ENCODE peak calls at places on chromosomes 5 and 9, in six cellular contexts. Q, L, V, Z, M and T are unnamed samples.

GRCh38 chr5:123182072-123182471 is 93.0 kb downstream of the PRDM6 start:
- DNase-seq in Q (no peak), L (no peak), V (no peak), Z (no peak), M (no peak), T (no peak)

GRCh38 chr9:78985084-78985738 is 586.6 kb upstream of the TLE4 start:
- DNase-seq in Q (no peak), L (no peak), V (no peak), Z (peak), M (peak), T (no peak)

GRCh38 chr5:74122979-74123575 is 497.1 kb downstream of the ARHGEF28 start:
- DNase-seq in Q (no peak), L (no peak), V (no peak), Z (peak), M (no peak), T (no peak)

GRCh38 chr5:127589309-127590036 is 59.4 kb upstream of the CTXN3 start:
- DNase-seq in Q (no peak), L (no peak), V (no peak), Z (no peak), M (no peak), T (no peak)

GRCh38 chr5:172420215-172420934 is 34.0 kb downstream of the SH3PXD2B start:
- DNase-seq in Q (no peak), L (peak), V (peak), Z (peak), M (peak), T (no peak)

GRCh38 chr5:6576861-6577501 is 55.9 kb downstream of the NSUN2 start:
- DNase-seq in Q (peak), L (peak), V (peak), Z (peak), M (peak), T (peak)

GRCh38 chr9:122219856-122220672 is 8.7 kb downstream of the LHX6 start:
- DNase-seq in Q (no peak), L (no peak), V (no peak), Z (no peak), M (no peak), T (peak)

GRCh38 chr5:153565822-153566221 is 75.4 kb downstream of the GRIA1 start:
- DNase-seq in Q (no peak), L (no peak), V (no peak), Z (peak), M (no peak), T (no peak)

GRCh38 chr5:34487202-34487879 is 168.8 kb upstream of the RAI14 start:
- DNase-seq in Q (no peak), L (no peak), V (no peak), Z (peak), M (peak), T (no peak)

GRCh38 chr9:114028646-114029045 is 49.5 kb downstream of the AMBP start:
- DNase-seq in Q (no peak), L (no peak), V (no peak), Z (no peak), M (no peak), T (no peak)

GRCh38 chr9:38133595-38133994 is 64.6 kb upstream of the SHB start:
- DNase-seq in Q (no peak), L (no peak), V (no peak), Z (no peak), M (no peak), T (no peak)
- TF ChIP-seq CTCF in Q (no peak), L (no peak), V (no peak), Z (no peak), M (no peak), T (no peak)

GRCh38 chr9:77211561-77211960 is 34.2 kb downstream of the VPS13A start:
- DNase-seq in Q (no peak), L (no peak), V (no peak), Z (no peak), M (no peak), T (no peak)

GRCh38 chr9:77212801-77213200 is 35.5 kb downstream of the VPS13A start:
- DNase-seq in Q (no peak), L (no peak), V (no peak), Z (no peak), M (no peak), T (no peak)

GRCh38 chr9:77221431-77221830 is 44.1 kb downstream of the VPS13A start:
- DNase-seq in Q (no peak), L (no peak), V (no peak), Z (no peak), M (peak), T (no peak)

GRCh38 chr9:77218612-77219011 is 41.3 kb downstream of the VPS13A start:
- DNase-seq in Q (no peak), L (no peak), V (no peak), Z (peak), M (peak), T (no peak)

DNA sequence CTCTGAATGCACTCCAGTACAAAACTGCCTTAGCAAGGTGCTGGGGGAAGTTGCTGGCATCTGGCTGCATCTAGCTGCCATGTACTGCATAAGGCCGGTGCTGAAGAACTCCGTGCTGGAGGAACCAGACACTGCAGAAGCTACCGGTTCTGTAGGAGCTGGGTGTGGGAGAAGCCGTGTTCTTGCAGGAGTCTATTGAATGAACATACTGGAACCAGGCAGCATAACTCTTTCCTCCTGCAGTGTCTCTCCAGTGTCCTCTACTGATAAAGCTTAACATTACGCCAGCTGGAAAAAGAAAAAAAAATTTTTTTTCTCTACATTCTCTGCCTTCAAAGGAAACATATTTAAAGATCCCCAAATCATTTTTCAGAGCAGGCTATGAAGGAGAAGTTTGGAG is 38.5 kb downstream of the VPS13A start:
- DNase-seq in Q (no peak), L (no peak), V (no peak), Z (no peak), M (no peak), T (no peak)
- TF ChIP-seq CTCF in Q (peak), L (no peak), V (peak), Z (peak), M (peak), T (no peak)

DNA sequence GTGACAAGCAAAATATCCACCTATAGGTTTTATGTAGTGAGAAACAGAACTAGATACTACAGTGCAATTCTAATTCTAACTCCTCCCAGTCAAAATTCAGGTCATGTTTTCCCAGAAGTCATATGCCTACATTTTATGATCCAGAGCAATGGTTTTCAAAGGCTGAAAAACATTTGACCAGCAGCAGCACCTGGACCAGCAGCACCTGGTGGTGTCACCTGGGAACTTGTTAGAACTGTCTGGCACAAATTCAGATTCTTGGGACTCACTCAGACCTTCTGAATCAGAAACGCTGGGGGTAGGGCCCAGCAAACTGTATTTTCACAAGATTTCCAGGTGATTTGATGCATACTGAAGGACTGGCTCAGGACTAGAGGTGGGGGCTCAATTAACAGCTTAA is 367.7 kb upstream of the RFX3 start:
- DNase-seq in Q (no peak), L (no peak), V (no peak), Z (peak), M (no peak), T (no peak)
- TF ChIP-seq CTCF in Q (no peak), L (no peak), V (no peak), Z (peak), M (no peak), T (no peak)

GRCh38 chr5:36180556-36181350 is 28.8 kb downstream of the SKP2 start:
- DNase-seq in Q (no peak), L (no peak), V (no peak), Z (no peak), M (no peak), T (no peak)

GRCh38 chr5:36177154-36177553 is 25.2 kb downstream of the SKP2 start:
- DNase-seq in Q (peak), L (peak), V (no peak), Z (no peak), M (no peak), T (peak)

GRCh38 chr5:36175043-36175442 is 23.1 kb downstream of the SKP2 start:
- DNase-seq in Q (no peak), L (no peak), V (no peak), Z (no peak), M (no peak), T (no peak)

GRCh38 chr5:36179950-36180349 is 28.0 kb downstream of the SKP2 start:
- DNase-seq in Q (no peak), L (no peak), V (no peak), Z (no peak), M (no peak), T (no peak)

DNA sequence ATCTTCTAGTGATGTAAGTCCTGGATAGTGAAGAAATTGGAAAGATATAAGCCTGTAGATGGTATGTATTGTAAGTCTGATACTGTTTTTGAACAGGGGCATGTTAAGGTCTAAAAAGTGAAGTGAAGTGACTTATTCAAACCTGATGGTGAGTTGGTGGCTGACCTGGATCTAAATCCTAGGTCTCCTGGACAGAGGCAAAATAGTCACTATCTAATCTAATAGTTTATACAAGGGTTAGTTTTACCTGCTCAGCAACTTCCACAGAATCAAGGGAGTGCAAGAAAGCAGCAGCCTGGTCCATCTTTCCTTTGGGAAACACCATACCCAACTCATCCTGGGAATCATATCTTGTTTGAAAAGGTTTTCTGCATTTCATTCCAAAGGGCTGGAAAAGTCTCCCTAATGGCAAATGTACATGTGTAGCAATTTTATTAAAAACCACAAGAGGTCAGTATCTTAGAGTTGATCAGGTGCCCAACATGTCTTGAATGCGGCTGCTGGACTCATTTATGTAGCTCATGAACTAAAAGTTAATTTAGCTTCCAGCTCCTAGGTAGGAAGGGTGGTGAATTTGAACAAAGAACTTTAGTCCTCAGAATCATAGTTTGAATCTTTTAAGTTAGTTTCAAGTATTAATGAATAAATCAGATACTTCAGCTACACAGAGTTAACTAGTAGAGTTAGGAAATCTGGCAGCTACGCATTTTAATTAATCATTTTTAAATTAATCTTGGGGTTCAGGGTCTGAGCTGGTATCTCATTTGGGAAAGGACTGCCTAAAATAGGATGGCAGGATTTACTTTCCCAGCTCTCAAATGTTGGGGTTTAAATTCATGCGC is 26.0 kb downstream of the SKP2 start:
- DNase-seq in Q (no peak), L (peak), V (peak), Z (peak), M (peak), T (peak)
- TF ChIP-seq CTCF in Q (peak), L (peak), V (peak), Z (peak), M (peak), T (peak)

DNA sequence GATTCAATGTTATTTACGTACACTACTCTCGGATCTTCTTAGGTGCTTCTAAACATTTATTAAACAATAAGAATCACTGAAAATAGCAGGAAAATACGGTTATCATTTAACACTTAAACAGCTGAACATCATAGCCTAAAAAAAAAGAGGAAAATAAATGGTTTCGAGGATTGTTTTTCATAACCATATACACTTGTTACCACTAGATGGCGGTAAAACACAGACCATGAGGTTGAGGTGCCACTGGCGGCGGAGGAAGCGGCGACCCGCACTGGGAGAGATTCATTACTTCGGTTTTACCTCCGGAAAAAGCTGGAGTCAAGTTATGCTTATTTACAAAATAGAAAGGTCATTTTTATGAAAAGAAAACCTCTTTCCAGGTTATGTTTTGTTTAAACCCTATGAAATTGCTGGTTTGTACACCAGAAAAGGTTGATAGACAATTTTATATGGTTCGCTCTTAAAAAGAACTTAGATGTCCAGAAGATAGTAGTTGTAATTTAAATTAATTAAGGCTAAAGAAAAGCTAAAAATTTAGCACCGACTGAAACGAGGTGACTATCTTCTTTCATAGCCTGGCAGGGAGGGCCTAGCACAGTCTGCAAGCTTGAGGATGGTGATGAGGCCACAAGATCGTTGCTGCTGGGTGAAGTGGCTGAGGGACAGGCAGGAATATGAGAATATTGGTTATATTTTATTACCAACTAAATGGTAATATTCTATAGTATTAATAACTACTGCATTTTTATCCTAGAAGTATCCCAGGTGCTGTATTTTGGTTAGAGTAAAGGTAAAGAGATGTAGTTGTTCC is 605.7 kb downstream of the RAB3C start:
- DNase-seq in Q (no peak), L (peak), V (peak), Z (peak), M (no peak), T (peak)
- TF ChIP-seq CTCF in Q (peak), L (peak), V (peak), Z (peak), M (peak), T (peak)

GRCh38 chr5:167797933-167798332 is 493.5 kb upstream of the WWC1 start:
- DNase-seq in Q (no peak), L (no peak), V (no peak), Z (no peak), M (no peak), T (no peak)
- TF ChIP-seq CTCF in Q (no peak), L (no peak), V (no peak), Z (no peak), M (no peak), T (no peak)